ENCODE peak calls at places on chromosomes 1 and 21, in nine cellular contexts. K is neural crest cell; V is midbrain; C is fibroblast of pulmonary artery; E is activated CD8-positive, alpha-beta memory T cell treated with anti-CD3 and anti-CD28 coated beads, Interleukin-2, amount 50 U/mL, for 48 hours; Y is CD4-positive, alpha-beta T cell; F is substantia nigra; B is stimulated activated CD8-positive, alpha-beta memory T cell treated with anti-CD3 and anti-CD28 coated beads, Interleukin-4, amount 100 ng/mL, for 1 hour; Q is mesothelial cell of epicardium. S is an unnamed sample.

GRCh38 chr1:75733661-75734060 is 9.2 kb downstream of the ACADM start:
- DNase-seq in K (no peak), V (no peak), C (no peak), E (no peak), Y (no peak), F (no peak), B (no peak), Q (no peak), S (no peak)

GRCh38 chr1:101025283-101025679 is 303 bp downstream of the DPH5 start:
- DNase-seq in K (no peak), V (no peak), C (peak), E (peak), Y (peak), F (no peak), B (no peak), Q (peak), S (no peak)

GRCh38 chr1:154867841-154868610 is 2.1 kb downstream of the KCNN3 start:
- DNase-seq in K (no peak), V (no peak), C (no peak), E (no peak), Y (no peak), F (no peak), B (no peak), Q (no peak), S (no peak)

GRCh38 chr1:3016641-3017439 is 4.4 kb upstream of the ACTRT2 start:
- DNase-seq in K (no peak), V (no peak), C (no peak), E (no peak), Y (no peak), F (no peak), B (no peak), Q (no peak), S (no peak)

GRCh38 chr1:11847667-11848445 is at the start of gene NPPA:
- DNase-seq in K (no peak), V (no peak), C (no peak), E (no peak), Y (no peak), F (no peak), B (no peak), Q (no peak), S (no peak)

GRCh38 chr1:34786521-34787325 is 5.7 kb downstream of the GJB3 start:
- DNase-seq in K (peak), V (peak), C (peak), E (peak), Y (peak), F (peak), B (peak), Q (peak), S (peak)

GRCh38 chr21:42199488-42200463 is 19.2 kb upstream of the ABCG1 start:
- DNase-seq in K (no peak), V (no peak), C (peak), E (no peak), Y (no peak), F (no peak), B (no peak), Q (no peak), S (peak)

GRCh38 chr1:9787702-9788101 is 36.1 kb downstream of the CLSTN1 start:
- DNase-seq in K (no peak), V (no peak), C (no peak), E (peak), Y (peak), F (no peak), B (no peak), Q (no peak), S (no peak)

GRCh38 chr1:225919906-225920305 is 4.1 kb downstream of the PYCR2 start:
- DNase-seq in K (no peak), V (peak), C (peak), E (no peak), Y (no peak), F (peak), B (no peak), Q (no peak), S (no peak)

GRCh38 chr21:20266369-20266710 is 731.9 kb upstream of the NCAM2 start:
- DNase-seq in K (no peak), V (no peak), C (no peak), E (no peak), Y (no peak), F (no peak), B (no peak), Q (no peak), S (no peak)

GRCh38 chr1:107668762-107669161 is 296.2 kb downstream of the VAV3 start:
- DNase-seq in K (no peak), V (no peak), C (no peak), E (no peak), Y (no peak), F (no peak), B (no peak), Q (no peak), S (no peak)

GRCh38 chr1:208100906-208101305 is 143.3 kb downstream of the PLXNA2 start:
- DNase-seq in K (no peak), V (no peak), C (peak), E (no peak), Y (no peak), F (no peak), B (no peak), Q (no peak), S (no peak)

GRCh38 chr1:3307359-3307758 is 147.1 kb upstream of the ARHGEF16 start:
- DNase-seq in K (no peak), V (no peak), C (no peak), E (no peak), Y (no peak), F (no peak), B (no peak), Q (no peak), S (no peak)

GRCh38 chr1:37476460-37477197 is 2.2 kb downstream of the ZC3H12A start:
- DNase-seq in K (no peak), V (no peak), C (peak), E (peak), Y (no peak), F (peak), B (no peak), Q (no peak), S (no peak)

GRCh38 chr1:93021539-93022134 is 57.4 kb upstream of the MTF2 start:
- DNase-seq in K (no peak), V (peak), C (peak), E (no peak), Y (no peak), F (no peak), B (no peak), Q (no peak), S (no peak)

GRCh38 chr21:45333583-45334121 is 46.0 kb upstream of the POFUT2 start:
- DNase-seq in K (no peak), V (no peak), C (no peak), E (no peak), Y (no peak), F (no peak), B (no peak), Q (peak), S (no peak)